ENCODE peak calls at places on chromosomes 2 and 18, in four cellular contexts. L is NB4; A is activated CD4-positive, alpha-beta T cell treated with anti-CD3 and anti-CD28 coated beads for 4 hours; W is GM04504. F is an unnamed sample.

GRCh38 chr2:30691091-30691947 is 115.9 kb downstream of the CAPN13 start:
- DNase-seq in A (no peak), W (no peak), L (no peak), F (no peak)

GRCh38 chr2:1032030-1032429 is 81.4 kb downstream of the SNTG2 start:
- DNase-seq in W (no peak), L (no peak), A (no peak), F (no peak)

GRCh38 chr2:171878481-171878993 is 15.5 kb downstream of the SLC25A12 start:
- DNase-seq in A (no peak), L (no peak), W (peak; percentile 48), F (peak; percentile 24)

GRCh38 chr2:142742301-142743214 is 134.9 kb upstream of the KYNU start:
- DNase-seq in A (no peak), W (no peak), L (no peak), F (no peak)

GRCh38 chr2:8573234-8573941 is 108.5 kb upstream of the ID2 start:
- DNase-seq in L (no peak), A (no peak), W (no peak), F (no peak)

GRCh38 chr2:43054367-43054766 is 172.0 kb downstream of the ZFP36L2 start:
- DNase-seq in W (no peak), A (no peak), L (no peak), F (no peak)

GRCh38 chr2:145807978-145808377 is 1288.1 kb upstream of the ZEB2 start:
- DNase-seq in L (no peak), W (no peak), A (no peak), F (no peak)

GRCh38 chr2:147945660-147946059 is 74.9 kb downstream of the ORC4 start:
- DNase-seq in W (peak; percentile 4), L (peak; percentile 7), A (no peak), F (no peak)

GRCh38 chr2:118589726-118590125 is 257.7 kb downstream of the EN1 start:
- DNase-seq in A (no peak), L (no peak), W (no peak), F (no peak)

GRCh38 chr18:75111673-75112485 is 97.1 kb downstream of the PTGR3 start:
- DNase-seq in A (no peak), W (no peak), L (no peak), F (no peak)

GRCh38 chr2:152034257-152034801 is 64.5 kb downstream of the CACNB4 start:
- DNase-seq in L (no peak), W (no peak), A (no peak), F (no peak)

GRCh38 chr2:26178746-26179436 is 6.0 kb downstream of the GAREM2 start:
- DNase-seq in L (peak; percentile 70), A (no peak), W (no peak), F (no peak)

GRCh38 chr2:212921061-212921460 is 230.4 kb downstream of the IKZF2 start:
- DNase-seq in W (no peak), A (no peak), L (no peak), F (no peak)

GRCh38 chr2:102238039-102238756 is 51.4 kb downstream of the IL1RL2 start:
- DNase-seq in W (no peak), A (peak; percentile 35), L (peak; percentile 46), F (no peak)

F was measured in AG04449.